ENCODE peak calls at places on chromosomes 13 and 19, in eight cellular contexts. R, K, U, C, Y, G, I and M are unnamed samples.
A peak's percentile ranks its signal among the peaks of the same experiment; 100 is the strongest.

GRCh38 chr19:48780684-48781391 is 25.5 kb downstream of the FGF21 start:
- DNase-seq in R (peak; percentile 41), K (peak; percentile 54), U (no peak), C (no peak), Y (peak; percentile 18), G (no peak), I (no peak), M (no peak)

GRCh38 chr13:91126806-91127205 is 220.7 kb upstream of the MIR17HG start:
- DNase-seq in R (no peak), K (no peak), U (no peak), C (no peak), Y (no peak), G (no peak), I (no peak), M (no peak)

GRCh38 chr13:32881792-32882175 is 134.4 kb upstream of the KL start:
- DNase-seq in R (no peak), K (no peak), U (no peak), C (no peak), Y (no peak), G (no peak), I (no peak), M (no peak)

GRCh38 chr13:26037302-26037701 is 14.5 kb downstream of the SHISA2 start:
- DNase-seq in R (no peak), K (no peak), U (peak; percentile 67), C (no peak), Y (no peak), G (no peak), I (no peak), M (no peak)

GRCh38 chr13:33208290-33208990 is 77.1 kb downstream of the STARD13 start:
- DNase-seq in R (no peak), K (no peak), U (no peak), C (no peak), Y (no peak), G (no peak), I (no peak), M (no peak)

GRCh38 chr19:33535176-33535575 is 13.6 kb upstream of the PEPD start:
- DNase-seq in R (no peak), K (no peak), U (no peak), C (no peak), Y (no peak), G (no peak), I (no peak), M (no peak)

GRCh38 chr13:20263393-20264044 is 31.4 kb upstream of the GJB6 start:
- DNase-seq in R (no peak), K (no peak), U (no peak), C (no peak), Y (no peak), G (no peak), I (no peak), M (no peak)

GRCh38 chr19:33767898-33768413 is 28.7 kb upstream of the KCTD15 start:
- DNase-seq in R (no peak), K (no peak), U (no peak), C (no peak), Y (no peak), G (no peak), I (no peak), M (no peak)

GRCh38 chr19:55390461-55390880 is 4.7 kb downstream of the RPL28 start:
- DNase-seq in R (no peak), K (no peak), U (no peak), C (no peak), Y (no peak), G (no peak), I (no peak), M (no peak)

GRCh38 chr13:24272452-24273161 is 36.8 kb upstream of the C1QTNF9 start:
- DNase-seq in R (no peak), K (no peak), U (no peak), C (no peak), Y (no peak), G (peak; percentile 52), I (no peak), M (no peak)

GRCh38 chr13:24271231-24271610 is 38.2 kb upstream of the C1QTNF9 start:
- DNase-seq in R (no peak), K (no peak), U (no peak), C (no peak), Y (no peak), G (no peak), I (no peak), M (no peak)

GRCh38 chr13:24269803-24270202 is 39.6 kb upstream of the C1QTNF9 start:
- DNase-seq in R (no peak), K (no peak), U (no peak), C (no peak), Y (no peak), G (peak; percentile 13), I (no peak), M (no peak)

GRCh38 chr13:24270639-24271131 is 38.7 kb upstream of the C1QTNF9 start:
- DNase-seq in R (peak; percentile 39), K (peak; percentile 61), U (no peak), C (no peak), Y (peak; percentile 49), G (peak; percentile 61), I (peak; percentile 79), M (peak; percentile 71)

DNA sequence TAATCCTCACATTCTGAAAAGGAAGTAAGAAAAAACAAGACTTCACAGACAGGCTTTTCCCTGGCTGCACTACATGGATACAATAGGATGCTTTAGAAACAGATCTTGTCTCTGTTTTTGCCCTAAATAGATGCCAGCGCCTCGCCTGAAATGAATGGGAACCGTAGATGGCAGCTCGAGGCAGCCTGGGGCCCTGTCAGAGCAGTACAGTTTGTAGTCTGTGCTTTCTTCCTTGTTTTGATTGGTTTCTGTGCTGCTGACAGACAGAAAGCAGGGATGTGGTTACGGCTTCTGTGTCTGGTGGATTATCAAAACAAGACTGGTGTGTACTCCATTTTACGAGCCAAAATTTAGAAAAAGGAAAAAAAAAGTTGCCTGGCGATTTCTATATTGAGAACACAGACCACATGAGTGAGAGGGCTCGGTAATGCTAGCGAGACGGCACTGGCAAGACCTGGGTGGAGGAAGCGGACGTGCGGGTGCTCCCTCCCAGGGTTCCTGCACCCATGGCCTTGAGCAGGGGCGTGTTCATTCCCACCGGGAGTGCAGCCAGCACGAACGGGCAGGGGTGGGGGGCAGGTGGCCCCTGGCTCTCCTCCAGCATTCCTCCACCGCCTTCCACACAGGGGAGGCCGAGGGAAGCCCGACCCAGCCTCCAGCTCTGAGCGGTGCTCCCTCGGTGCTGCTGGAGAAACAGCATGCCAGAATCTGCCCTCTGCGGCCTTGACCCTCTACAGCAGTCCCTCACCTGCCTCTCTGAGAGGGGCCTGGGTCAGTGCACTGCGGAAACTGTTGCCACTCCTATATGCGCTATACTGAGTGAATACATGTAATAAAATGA is 37.5 kb upstream of the C1QTNF9 start:
- DNase-seq in R (peak; percentile 52), K (peak; percentile 70), U (no peak), C (peak; percentile 24), Y (peak; percentile 48), G (peak; percentile 79), I (peak; percentile 88), M (peak; percentile 80)
- TF ChIP-seq POLR2A in R (no peak), K (no peak), U (no peak), C (no peak), Y (no peak), G (peak; percentile 45), I (no peak), M (peak; percentile 33)

GRCh38 chr19:18311495-18311894 is 11.4 kb downstream of the LSM4 start:
- DNase-seq in R (no peak), K (no peak), U (no peak), C (no peak), Y (no peak), G (no peak), I (no peak), M (no peak)

GRCh38 chr19:18310966-18311365 is 11.9 kb downstream of the LSM4 start:
- DNase-seq in R (no peak), K (no peak), U (no peak), C (no peak), Y (no peak), G (no peak), I (no peak), M (no peak)

GRCh38 chr19:18308948-18309325 is 13.9 kb downstream of the LSM4 start:
- DNase-seq in R (no peak), K (no peak), U (no peak), C (no peak), Y (no peak), G (no peak), I (no peak), M (no peak)

GRCh38 chr19:18309525-18310064 is 13.3 kb downstream of the LSM4 start:
- DNase-seq in R (no peak), K (no peak), U (no peak), C (no peak), Y (no peak), G (no peak), I (no peak), M (no peak)

DNA sequence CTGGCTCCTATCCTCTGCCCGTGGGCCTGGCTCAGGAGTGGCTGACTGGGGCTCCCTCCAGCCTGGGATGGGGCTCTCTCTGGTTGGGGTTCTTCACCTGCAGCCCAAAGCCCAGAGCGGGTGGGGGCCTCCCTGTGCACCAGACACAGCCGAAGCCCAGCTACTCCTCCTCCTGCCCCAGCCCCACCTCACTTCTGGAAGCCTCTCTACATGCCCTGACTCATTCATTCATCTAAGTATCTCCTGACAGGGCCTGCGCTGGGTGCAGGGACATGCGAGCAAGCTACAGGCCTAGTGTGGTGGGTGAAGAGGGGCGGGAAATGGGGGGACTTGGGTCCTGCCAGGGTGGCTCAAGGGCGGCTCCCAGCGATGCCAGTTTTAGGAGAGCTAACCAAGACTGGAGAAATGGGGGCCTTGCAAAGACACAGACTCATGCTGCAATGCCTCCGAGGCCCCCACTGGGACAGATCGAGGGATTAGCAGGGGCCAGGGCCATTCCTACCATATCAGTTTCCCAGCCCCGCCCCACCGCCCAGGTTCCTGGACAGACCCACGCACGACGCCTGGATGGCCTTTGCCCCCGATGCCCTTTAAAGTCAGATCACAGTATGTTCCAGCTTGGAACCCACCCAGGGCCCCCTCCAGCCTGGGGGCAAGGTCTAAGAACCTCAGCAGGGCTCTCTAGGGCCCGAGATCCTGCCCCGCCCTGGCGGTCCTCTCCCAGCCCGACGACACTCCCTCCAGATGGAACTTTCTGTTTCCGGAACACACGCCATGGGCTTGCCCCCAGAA is 12.6 kb downstream of the LSM4 start:
- DNase-seq in R (no peak), K (no peak), U (no peak), C (no peak), Y (no peak), G (no peak), I (no peak), M (peak; percentile 94)
- H3K27ac ChIP-seq in R (no peak overlapping the region), K (peak overlapping the region; percentile 17), U (no peak overlapping the region), C (no peak overlapping the region), Y (peak overlapping the region; percentile 100), G (no peak overlapping the region), I (no peak overlapping the region), M (no peak overlapping the region)

GRCh38 chr19:23403581-23404324 is 8.5 kb upstream of the ZNF91 start:
- DNase-seq in R (no peak), K (no peak), U (peak; percentile 43), C (no peak), Y (no peak), G (no peak), I (no peak), M (peak; percentile 75)
- TF ChIP-seq CTCF in R (no peak), K (no peak), U (no peak), C (no peak), Y (no peak), G (no peak), I (no peak), M (peak; percentile 37)

GRCh38 chr19:45478454-45479238 is 10.8 kb downstream of the FOSB start:
- DNase-seq in R (peak; percentile 88), K (peak; percentile 86), U (no peak), C (peak; percentile 86), Y (peak; percentile 89), G (peak; percentile 87), I (peak; percentile 87), M (peak; percentile 87)
- TF ChIP-seq POLR2A in R (no peak), K (no peak), U (no peak), C (no peak), Y (peak; percentile 38), G (no peak), I (peak; percentile 27), M (peak; percentile 42)